ENCODE peak calls at places on chromosomes 5 and 9, in five cellular contexts. C is mammary epithelial cell, W is adrenal gland, P is heart left ventricle, F is upper lobe of right lung. K is an unnamed sample.

GRCh38 chr5:91266184-91266705 is 116.9 kb downstream of the ARRDC3 start:
- DNase-seq in W (no peak), P (no peak), F (no peak), C (peak; percentile 48), K (no peak)

GRCh38 chr5:62306494-62307363 is 723 bp downstream of the KIF2A start:
- DNase-seq in C (peak; percentile 30), W (peak; percentile 14), F (peak; percentile 81), P (no peak), K (peak; percentile 49)

GRCh38 chr5:140633081-140633471 is at the start of gene CD14:
- DNase-seq in P (peak; percentile 70), W (peak; percentile 69), F (peak; percentile 72), C (peak; percentile 61), K (peak; percentile 59)

GRCh38 chr5:123807177-123807900 is 295.4 kb downstream of the CSNK1G3 start:
- DNase-seq in P (no peak), F (no peak), C (no peak), W (no peak), K (no peak)

GRCh38 chr5:157225463-157226422 is 40.2 kb upstream of the CYFIP2 start:
- DNase-seq in C (no peak), F (no peak), W (no peak), P (no peak), K (no peak)

GRCh38 chr5:62284946-62285891 is 20.8 kb upstream of the KIF2A start:
- DNase-seq in C (no peak), P (no peak), W (no peak), F (no peak), K (no peak)

GRCh38 chr9:69299316-69299715 is 25.7 kb upstream of the ENTREP1 start:
- DNase-seq in C (no peak), W (no peak), P (no peak), F (no peak), K (no peak)

GRCh38 chr9:109286981-109287380 is 33.9 kb downstream of the EPB41L4B start:
- DNase-seq in P (no peak), F (no peak), C (no peak), W (no peak), K (peak; percentile 34)

GRCh38 chr5:93186031-93186682 is 394.9 kb downstream of the NR2F1-AS1 start:
- DNase-seq in C (peak; percentile 77), P (no peak), F (no peak), W (no peak), K (no peak)

GRCh38 chr9:28289732-28290131 is 716.5 kb upstream of the C9orf72 start:
- DNase-seq in W (no peak), F (no peak), C (no peak), P (no peak), K (no peak)

GRCh38 chr9:77449177-77450092 is 198.7 kb downstream of the GNA14 start:
- DNase-seq in C (peak; percentile 68), W (no peak), F (no peak), P (no peak), K (no peak)

GRCh38 chr5:113057437-113058052 is 80.9 kb downstream of the DCP2 start:
- DNase-seq in P (no peak), W (no peak), F (no peak), C (no peak), K (no peak)

GRCh38 chr9:129400001-129400970 is 220.6 kb downstream of the C9orf50 start:
- DNase-seq in P (peak; percentile 65), W (no peak), F (peak; percentile 51), C (no peak), K (no peak)

GRCh38 chr5:128213340-128213739 is 129.8 kb downstream of the SLC12A2 start:
- DNase-seq in P (no peak), W (peak; percentile 55), F (no peak), C (peak; percentile 46), K (peak; percentile 59)

GRCh38 chr5:162068412-162068811 is 839 bp downstream of the GABRG2 start:
- DNase-seq in F (no peak), P (no peak), C (peak; percentile 27), W (peak; percentile 57), K (peak; percentile 16)

GRCh38 chr9:4297151-4297794 is 2.6 kb downstream of the GLIS3 start:
- DNase-seq in C (peak; percentile 84), P (peak; percentile 79), F (peak; percentile 86), W (peak; percentile 65), K (peak; percentile 74)

GRCh38 chr5:154860123-154860522 is 1.7 kb downstream of the CNOT8 start:
- DNase-seq in F (peak; percentile 72), W (peak; percentile 70), C (peak; percentile 47), P (no peak), K (no peak)

GRCh38 chr9:12464910-12465512 is 228.2 kb upstream of the TYRP1 start:
- DNase-seq in C (no peak), W (no peak), P (no peak), F (no peak), K (no peak)

GRCh38 chr5:56995605-56996004 is 43.7 kb upstream of the MIER3 start:
- DNase-seq in C (no peak), F (no peak), W (no peak), P (no peak), K (no peak)

GRCh38 chr9:105930007-105930627 is 235.8 kb downstream of the TMEM38B start:
- DNase-seq in P (no peak), W (peak; percentile 18), F (no peak), C (no peak), K (peak; percentile 8)

GRCh38 chr5:171956314-171956713 is 50.1 kb downstream of the FBXW11 start:
- DNase-seq in P (no peak), F (no peak), W (no peak), C (no peak), K (no peak)

GRCh38 chr5:53419247-53419646 is 61.2 kb upstream of the FST start:
- DNase-seq in P (no peak), W (no peak), F (no peak), C (peak; percentile 92), K (no peak)

GRCh38 chr9:94298949-94299599 is 29.4 kb downstream of the NUTM2F start:
- DNase-seq in W (no peak), F (no peak), P (no peak), C (no peak), K (no peak)

GRCh38 chr5:56078675-56079500 is 84.1 kb upstream of the IL6ST start:
- DNase-seq in F (no peak), C (no peak), P (no peak), W (no peak), K (no peak)

GRCh38 chr9:86705474-86705873 is 241.8 kb downstream of the GAS1 start:
- DNase-seq in F (no peak), P (no peak), W (no peak), C (peak; percentile 34), K (no peak)

GRCh38 chr9:131706608-131706970 is 33.3 kb downstream of the RAPGEF1 start:
- DNase-seq in C (no peak), F (no peak), P (no peak), W (no peak), K (no peak)

GRCh38 chr9:131709741-131710499 is 30.0 kb downstream of the RAPGEF1 start:
- DNase-seq in F (no peak), P (no peak), W (no peak), C (peak; percentile 34), K (no peak)

GRCh38 chr9:131707050-131707449 is 32.8 kb downstream of the RAPGEF1 start:
- DNase-seq in C (no peak), F (no peak), W (no peak), P (no peak), K (no peak)

GRCh38 chr9:131707677-131708612 is 31.9 kb downstream of the RAPGEF1 start:
- DNase-seq in W (peak; percentile 82), F (peak; percentile 72), P (peak; percentile 75), C (peak; percentile 79), K (peak; percentile 57)

GRCh38 chr9:131708613-131709002 is 31.3 kb downstream of the RAPGEF1 start:
- DNase-seq in W (no peak), P (no peak), F (no peak), C (no peak), K (no peak)
- H3K4me3 ChIP-seq in W (no peak overlapping the region), P (peak overlapping the region; percentile 51), F (no peak overlapping the region), C (no peak overlapping the region), K (peak overlapping the region; percentile 54)

GRCh38 chr5:170333161-170333909 is 35.8 kb upstream of the LCP2 start:
- DNase-seq in C (peak; percentile 50), F (no peak), P (no peak), W (no peak), K (no peak)
- H3K4me3 ChIP-seq in C (no peak overlapping the region), F (no peak overlapping the region), P (no peak overlapping the region), W (no peak overlapping the region), K (no peak overlapping the region)

DNA sequence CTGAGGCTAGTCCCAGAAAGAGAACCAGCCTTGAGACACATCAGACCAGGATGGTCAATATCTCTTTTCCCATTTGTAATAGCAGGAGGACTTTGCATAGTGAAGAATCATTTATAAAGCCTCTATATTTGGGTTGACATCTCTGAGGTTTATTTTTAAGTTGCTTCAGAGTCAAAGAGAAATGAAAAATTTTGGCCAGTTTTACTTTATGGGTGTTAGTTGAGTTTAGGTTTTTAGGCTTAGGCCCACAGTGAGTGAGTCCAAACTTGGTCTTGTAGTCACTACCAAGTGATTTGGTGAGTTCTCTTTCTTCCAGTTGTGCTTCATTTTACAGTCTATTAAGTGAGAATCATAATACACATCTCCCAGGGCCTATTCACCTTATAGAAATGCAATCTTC is 5.3 kb upstream of the MEF2C start:
- DNase-seq in P (no peak), C (no peak), W (no peak), F (no peak), K (no peak)
- H3K4me3 ChIP-seq in P (peak overlapping the region; percentile 68), C (no peak overlapping the region), W (no peak overlapping the region), F (peak overlapping the region; percentile 59), K (no peak overlapping the region)

GRCh38 chr5:64872044-64872443 is 103.3 kb downstream of the CWC27 start:
- DNase-seq in W (no peak), F (no peak), C (peak; percentile 24), P (no peak), K (no peak)

GRCh38 chr5:64865662-64866061 is 96.9 kb downstream of the CWC27 start:
- DNase-seq in W (no peak), P (no peak), F (no peak), C (no peak), K (no peak)

GRCh38 chr5:64864171-64864570 is 95.4 kb downstream of the CWC27 start:
- DNase-seq in F (no peak), C (no peak), P (no peak), W (no peak), K (no peak)

GRCh38 chr5:64873441-64873840 is 104.7 kb downstream of the CWC27 start:
- DNase-seq in F (no peak), P (no peak), W (no peak), C (no peak), K (no peak)

DNA sequence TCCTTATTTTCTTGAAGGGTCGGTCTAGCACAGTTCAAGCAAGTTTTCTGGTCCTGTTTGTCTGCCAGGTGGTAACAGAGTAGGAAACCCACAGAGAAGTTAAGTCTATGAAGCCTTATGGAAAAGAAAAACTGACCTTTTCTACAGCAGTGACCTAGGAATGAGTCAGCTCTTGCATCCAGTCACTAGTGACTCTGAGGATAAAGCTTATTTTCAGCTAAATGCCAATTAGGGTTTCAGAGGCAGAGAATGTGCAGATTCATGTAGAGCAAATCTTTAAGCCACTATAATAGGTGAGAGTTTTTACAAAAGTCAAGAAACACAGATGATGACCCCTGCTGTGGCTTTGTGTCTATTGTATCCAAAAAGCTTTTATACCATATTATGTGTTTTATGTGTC is 100.7 kb downstream of the CWC27 start:
- DNase-seq in W (no peak), P (no peak), F (no peak), C (peak; percentile 57), K (no peak)
- H3K4me3 ChIP-seq in W (no peak overlapping the region), P (no peak overlapping the region), F (no peak overlapping the region), C (no peak overlapping the region), K (no peak overlapping the region)

GRCh38 chr9:133558191-133559126 is 24.0 kb downstream of the ADAMTSL2 start:
- DNase-seq in P (no peak), W (no peak), C (peak; percentile 20), F (no peak), K (peak; percentile 68)
- H3K4me3 ChIP-seq in P (peak overlapping the region; percentile 35), W (no peak overlapping the region), C (no peak overlapping the region), F (no peak overlapping the region), K (peak overlapping the region; percentile 24)